ENCODE peak calls at places on chromosome 19, in nine cellular contexts. One of them, this sample, is unnamed.

GRCh38 chr19:17686592-17687042 is 1.5 kb downstream of the UNC13A start:
- DNase-seq in brain microvascular endothelial cell: peak
- DNase-seq in esophagus muscularis mucosa: no peak
- DNase-seq in fibroblast of mammary gland: no peak
- DNase-seq in K562: peak
- DNase-seq in heart left ventricle: peak
- DNase-seq in astrocyte of the spinal cord: peak
- DNase-seq in esophagus squamous epithelium: no peak
- DNase-seq in fibroblast of lung: peak
- DNase-seq in this sample: no peak

GRCh38 chr19:17943284-17944221 is 10.7 kb downstream of the CCDC124 start:
- DNase-seq in esophagus squamous epithelium: no peak
- DNase-seq in astrocyte of the spinal cord: no peak
- DNase-seq in brain microvascular endothelial cell: no peak
- DNase-seq in K562: peak
- DNase-seq in fibroblast of lung: no peak
- DNase-seq in heart left ventricle: no peak
- DNase-seq in esophagus muscularis mucosa: no peak
- DNase-seq in fibroblast of mammary gland: no peak
- DNase-seq in this sample: no peak

GRCh38 chr19:48659768-48660167 is 13.0 kb downstream of the NTN5 start:
- DNase-seq in heart left ventricle: no peak
- DNase-seq in esophagus squamous epithelium: no peak
- DNase-seq in esophagus muscularis mucosa: no peak
- DNase-seq in fibroblast of mammary gland: peak
- DNase-seq in fibroblast of lung: no peak
- DNase-seq in K562: peak
- DNase-seq in brain microvascular endothelial cell: no peak
- DNase-seq in astrocyte of the spinal cord: no peak
- DNase-seq in this sample: peak

GRCh38 chr19:19260417-19260816 is 12.7 kb downstream of the TM6SF2 start:
- DNase-seq in esophagus squamous epithelium: no peak
- DNase-seq in K562: no peak
- DNase-seq in heart left ventricle: no peak
- DNase-seq in brain microvascular endothelial cell: no peak
- DNase-seq in esophagus muscularis mucosa: no peak
- DNase-seq in fibroblast of lung: no peak
- DNase-seq in fibroblast of mammary gland: no peak
- DNase-seq in astrocyte of the spinal cord: no peak
- DNase-seq in this sample: no peak

GRCh38 chr19:6916952-6917351 is 29.6 kb downstream of the ADGRE1 start:
- DNase-seq in esophagus squamous epithelium: no peak
- DNase-seq in heart left ventricle: no peak
- DNase-seq in K562: no peak
- DNase-seq in esophagus muscularis mucosa: no peak
- DNase-seq in astrocyte of the spinal cord: no peak
- DNase-seq in fibroblast of lung: no peak
- DNase-seq in fibroblast of mammary gland: no peak
- DNase-seq in brain microvascular endothelial cell: no peak
- DNase-seq in this sample: no peak

GRCh38 chr19:15464394-15465385 is at the start of gene RASAL3:
- DNase-seq in astrocyte of the spinal cord: no peak
- DNase-seq in heart left ventricle: peak
- DNase-seq in K562: no peak
- DNase-seq in fibroblast of lung: no peak
- DNase-seq in fibroblast of mammary gland: no peak
- DNase-seq in esophagus muscularis mucosa: no peak
- DNase-seq in brain microvascular endothelial cell: no peak
- DNase-seq in esophagus squamous epithelium: no peak
- DNase-seq in this sample: peak

GRCh38 chr19:52992109-52993004 is 21.4 kb upstream of the ERVV-1 start:
- DNase-seq in fibroblast of mammary gland: no peak
- DNase-seq in heart left ventricle: peak
- DNase-seq in brain microvascular endothelial cell: peak
- DNase-seq in astrocyte of the spinal cord: peak
- DNase-seq in K562: peak
- DNase-seq in fibroblast of lung: peak
- DNase-seq in esophagus muscularis mucosa: no peak
- DNase-seq in esophagus squamous epithelium: no peak
- DNase-seq in this sample: no peak

GRCh38 chr19:15198006-15198356 is 2.8 kb downstream of the NOTCH3 start:
- DNase-seq in esophagus squamous epithelium: no peak
- DNase-seq in heart left ventricle: no peak
- DNase-seq in fibroblast of mammary gland: no peak
- DNase-seq in astrocyte of the spinal cord: no peak
- DNase-seq in K562: no peak
- DNase-seq in brain microvascular endothelial cell: no peak
- DNase-seq in fibroblast of lung: no peak
- DNase-seq in esophagus muscularis mucosa: no peak
- DNase-seq in this sample: no peak

GRCh38 chr19:41641879-41642485 is 15.1 kb upstream of the CEACAM4 start:
- DNase-seq in heart left ventricle: peak
- DNase-seq in brain microvascular endothelial cell: peak
- DNase-seq in fibroblast of mammary gland: peak
- DNase-seq in astrocyte of the spinal cord: peak
- DNase-seq in K562: peak
- DNase-seq in esophagus squamous epithelium: no peak
- DNase-seq in fibroblast of lung: peak
- DNase-seq in esophagus muscularis mucosa: no peak
- DNase-seq in this sample: peak

GRCh38 chr19:17687857-17688784 is at the start of gene UNC13A:
- DNase-seq in heart left ventricle: peak
- DNase-seq in K562: peak
- DNase-seq in fibroblast of mammary gland: peak
- DNase-seq in brain microvascular endothelial cell: peak
- DNase-seq in astrocyte of the spinal cord: peak
- DNase-seq in esophagus squamous epithelium: no peak
- DNase-seq in fibroblast of lung: peak
- DNase-seq in esophagus muscularis mucosa: no peak
- DNase-seq in this sample: peak

GRCh38 chr19:5323475-5323811 is 17.2 kb downstream of the PTPRS start:
- DNase-seq in fibroblast of lung: no peak
- DNase-seq in K562: no peak
- DNase-seq in astrocyte of the spinal cord: no peak
- DNase-seq in esophagus squamous epithelium: no peak
- DNase-seq in esophagus muscularis mucosa: no peak
- DNase-seq in brain microvascular endothelial cell: no peak
- DNase-seq in heart left ventricle: no peak
- DNase-seq in fibroblast of mammary gland: no peak
- DNase-seq in this sample: no peak

GRCh38 chr19:5321066-5321642 is 19.5 kb downstream of the PTPRS start:
- DNase-seq in esophagus muscularis mucosa: no peak
- DNase-seq in astrocyte of the spinal cord: no peak
- DNase-seq in esophagus squamous epithelium: no peak
- DNase-seq in heart left ventricle: no peak
- DNase-seq in fibroblast of mammary gland: no peak
- DNase-seq in K562: no peak
- DNase-seq in fibroblast of lung: no peak
- DNase-seq in brain microvascular endothelial cell: no peak
- DNase-seq in this sample: no peak

GRCh38 chr19:5324947-5325346 is 15.7 kb downstream of the PTPRS start:
- DNase-seq in fibroblast of mammary gland: no peak
- DNase-seq in esophagus squamous epithelium: no peak
- DNase-seq in esophagus muscularis mucosa: no peak
- DNase-seq in fibroblast of lung: no peak
- DNase-seq in brain microvascular endothelial cell: no peak
- DNase-seq in heart left ventricle: no peak
- DNase-seq in astrocyte of the spinal cord: no peak
- DNase-seq in K562: no peak
- DNase-seq in this sample: no peak

GRCh38 chr19:5319516-5319915 is 21.1 kb downstream of the PTPRS start:
- DNase-seq in K562: no peak
- DNase-seq in esophagus squamous epithelium: no peak
- DNase-seq in fibroblast of mammary gland: no peak
- DNase-seq in brain microvascular endothelial cell: no peak
- DNase-seq in astrocyte of the spinal cord: no peak
- DNase-seq in fibroblast of lung: no peak
- DNase-seq in heart left ventricle: no peak
- DNase-seq in esophagus muscularis mucosa: no peak
- DNase-seq in this sample: no peak

GRCh38 chr19:5321851-5322681 is 18.5 kb downstream of the PTPRS start:
- DNase-seq in astrocyte of the spinal cord: no peak
- DNase-seq in brain microvascular endothelial cell: no peak
- DNase-seq in esophagus squamous epithelium: no peak
- DNase-seq in K562: peak
- DNase-seq in heart left ventricle: no peak
- DNase-seq in fibroblast of lung: no peak
- DNase-seq in esophagus muscularis mucosa: no peak
- DNase-seq in fibroblast of mammary gland: no peak
- DNase-seq in this sample: peak
- TF ChIP-seq CTCF in astrocyte of the spinal cord: no peak
- TF ChIP-seq CTCF in brain microvascular endothelial cell: peak
- TF ChIP-seq CTCF in esophagus squamous epithelium: no peak
- TF ChIP-seq CTCF in K562: peak
- TF ChIP-seq CTCF in heart left ventricle: no peak
- TF ChIP-seq CTCF in fibroblast of lung: no peak
- TF ChIP-seq CTCF in esophagus muscularis mucosa: no peak
- TF ChIP-seq CTCF in fibroblast of mammary gland: no peak
- TF ChIP-seq CTCF in this sample: peak

DNA sequence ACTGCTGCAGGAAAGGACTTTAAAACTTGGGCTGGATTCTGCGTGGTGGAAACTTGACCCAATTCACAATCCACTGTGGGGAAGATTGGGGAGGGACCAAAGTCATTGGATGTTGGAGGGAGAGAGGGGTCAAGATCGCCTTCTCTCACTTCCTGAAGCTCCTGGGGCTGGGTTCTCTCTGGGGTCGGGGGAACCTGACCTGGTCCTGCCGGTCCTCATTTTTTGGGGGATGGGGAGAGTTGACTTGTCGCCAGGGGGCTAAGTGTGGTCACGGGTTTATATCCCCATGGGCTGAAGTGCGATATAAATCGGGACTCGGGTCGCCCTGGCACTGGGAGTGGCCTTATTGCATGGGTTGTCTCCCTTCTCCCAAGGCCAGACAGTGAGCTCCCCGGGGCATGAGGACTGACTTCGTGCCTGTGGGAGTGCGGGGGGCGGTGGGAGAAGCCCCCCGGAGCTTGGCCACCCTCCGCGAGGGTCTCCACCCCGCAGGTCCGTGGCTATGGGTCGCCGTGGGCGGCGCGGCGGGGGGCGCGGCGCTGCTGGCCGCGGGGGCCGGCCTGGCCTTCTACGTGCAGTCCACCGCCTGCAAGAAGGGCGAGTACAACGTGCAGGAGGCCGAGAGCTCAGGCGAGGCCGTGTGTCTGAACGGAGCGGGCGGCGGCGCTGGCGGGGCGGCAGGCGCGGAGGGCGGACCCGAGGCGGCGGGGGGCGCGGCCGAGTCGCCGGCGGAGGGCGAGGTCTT is 6.3 kb downstream of the ICAM5 start:
- DNase-seq in esophagus squamous epithelium: no peak
- DNase-seq in esophagus muscularis mucosa: no peak
- DNase-seq in fibroblast of lung: no peak
- DNase-seq in fibroblast of mammary gland: no peak
- DNase-seq in brain microvascular endothelial cell: no peak
- DNase-seq in K562: no peak
- DNase-seq in heart left ventricle: no peak
- DNase-seq in astrocyte of the spinal cord: no peak
- DNase-seq in this sample: no peak
- H3K4me3 ChIP-seq in esophagus squamous epithelium: peak
- H3K4me3 ChIP-seq in esophagus muscularis mucosa: peak
- H3K4me3 ChIP-seq in fibroblast of lung: no peak
- H3K4me3 ChIP-seq in fibroblast of mammary gland: no peak
- H3K4me3 ChIP-seq in brain microvascular endothelial cell: no peak
- H3K4me3 ChIP-seq in K562: no peak
- H3K4me3 ChIP-seq in heart left ventricle: no peak
- H3K4me3 ChIP-seq in astrocyte of the spinal cord: no peak
- H3K4me3 ChIP-seq in this sample: peak

GRCh38 chr19:14073925-14074838 is 1.6 kb downstream of the MISP3 start:
- DNase-seq in K562: peak
- DNase-seq in esophagus squamous epithelium: no peak
- DNase-seq in astrocyte of the spinal cord: no peak
- DNase-seq in heart left ventricle: peak
- DNase-seq in brain microvascular endothelial cell: no peak
- DNase-seq in esophagus muscularis mucosa: no peak
- DNase-seq in fibroblast of mammary gland: no peak
- DNase-seq in fibroblast of lung: no peak
- DNase-seq in this sample: no peak

GRCh38 chr19:14078406-14078805 is 5.8 kb downstream of the MISP3 start:
- DNase-seq in brain microvascular endothelial cell: no peak
- DNase-seq in fibroblast of lung: no peak
- DNase-seq in esophagus muscularis mucosa: no peak
- DNase-seq in astrocyte of the spinal cord: no peak
- DNase-seq in fibroblast of mammary gland: peak
- DNase-seq in esophagus squamous epithelium: no peak
- DNase-seq in heart left ventricle: no peak
- DNase-seq in K562: no peak
- DNase-seq in this sample: no peak

GRCh38 chr19:14072535-14073231 is at the start of gene MISP3:
- DNase-seq in esophagus squamous epithelium: no peak
- DNase-seq in fibroblast of mammary gland: no peak
- DNase-seq in brain microvascular endothelial cell: no peak
- DNase-seq in heart left ventricle: peak
- DNase-seq in esophagus muscularis mucosa: no peak
- DNase-seq in astrocyte of the spinal cord: no peak
- DNase-seq in K562: peak
- DNase-seq in fibroblast of lung: peak
- DNase-seq in this sample: peak

GRCh38 chr19:14070268-14071050 is 2.1 kb upstream of the MISP3 start:
- DNase-seq in astrocyte of the spinal cord: no peak
- DNase-seq in fibroblast of lung: no peak
- DNase-seq in K562: no peak
- DNase-seq in esophagus squamous epithelium: no peak
- DNase-seq in fibroblast of mammary gland: no peak
- DNase-seq in brain microvascular endothelial cell: no peak
- DNase-seq in heart left ventricle: no peak
- DNase-seq in esophagus muscularis mucosa: no peak
- DNase-seq in this sample: no peak

DNA sequence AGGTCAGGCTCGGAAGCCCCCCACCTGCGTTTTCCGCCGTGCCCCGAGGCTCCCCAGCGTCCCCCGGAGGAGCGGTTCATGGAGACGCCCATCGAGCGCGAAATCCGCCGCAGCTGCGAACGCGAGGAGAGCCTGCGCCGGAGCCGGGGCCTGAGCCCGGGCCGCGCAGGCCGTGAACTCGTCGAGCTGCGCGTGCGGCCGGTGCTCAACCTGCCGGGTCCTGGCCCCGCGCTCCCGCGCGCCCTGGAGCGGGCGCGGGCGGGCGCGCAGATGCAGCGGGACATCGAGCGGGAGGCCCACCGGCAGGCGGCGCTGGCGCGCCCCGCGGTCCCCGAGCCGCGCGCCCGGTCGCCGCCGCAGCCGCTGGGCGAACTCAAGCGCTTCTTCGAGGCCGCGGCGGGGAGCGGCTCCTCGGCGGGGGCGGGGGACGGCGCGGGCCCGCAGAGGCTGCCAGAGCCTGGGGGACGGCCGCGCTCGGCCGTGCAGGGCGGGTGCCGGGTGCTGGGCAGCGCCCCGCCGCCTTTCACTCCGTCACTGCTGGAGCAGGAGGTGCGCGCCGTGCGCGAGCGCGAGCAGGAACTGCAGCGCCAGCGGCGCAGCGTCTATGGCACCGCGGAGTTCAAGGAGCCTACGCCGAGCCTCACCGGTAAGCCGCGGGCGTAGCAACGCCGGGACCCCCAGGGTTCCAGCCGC is 792 bp downstream of the MISP3 start:
- DNase-seq in esophagus muscularis mucosa: no peak
- DNase-seq in K562: peak
- DNase-seq in brain microvascular endothelial cell: peak
- DNase-seq in fibroblast of mammary gland: peak
- DNase-seq in heart left ventricle: peak
- DNase-seq in astrocyte of the spinal cord: peak
- DNase-seq in esophagus squamous epithelium: no peak
- DNase-seq in fibroblast of lung: peak
- DNase-seq in this sample: peak
- TF ChIP-seq CTCF in esophagus muscularis mucosa: peak
- TF ChIP-seq CTCF in K562: peak
- TF ChIP-seq CTCF in brain microvascular endothelial cell: peak
- TF ChIP-seq CTCF in fibroblast of mammary gland: no peak
- TF ChIP-seq CTCF in heart left ventricle: peak
- TF ChIP-seq CTCF in astrocyte of the spinal cord: peak
- TF ChIP-seq CTCF in esophagus squamous epithelium: peak
- TF ChIP-seq CTCF in fibroblast of lung: no peak
- TF ChIP-seq CTCF in this sample: peak

GRCh38 chr19:49852631-49853126 is 1.7 kb downstream of the PTOV1 start:
- DNase-seq in esophagus muscularis mucosa: no peak
- DNase-seq in brain microvascular endothelial cell: no peak
- DNase-seq in esophagus squamous epithelium: no peak
- DNase-seq in heart left ventricle: no peak
- DNase-seq in astrocyte of the spinal cord: no peak
- DNase-seq in K562: no peak
- DNase-seq in fibroblast of mammary gland: peak
- DNase-seq in fibroblast of lung: no peak
- DNase-seq in this sample: no peak
- H3K4me3 ChIP-seq in esophagus muscularis mucosa: peak
- H3K4me3 ChIP-seq in brain microvascular endothelial cell: peak
- H3K4me3 ChIP-seq in esophagus squamous epithelium: peak
- H3K4me3 ChIP-seq in heart left ventricle: peak
- H3K4me3 ChIP-seq in astrocyte of the spinal cord: peak
- H3K4me3 ChIP-seq in K562: peak
- H3K4me3 ChIP-seq in fibroblast of mammary gland: peak
- H3K4me3 ChIP-seq in fibroblast of lung: peak
- H3K4me3 ChIP-seq in this sample: peak